ENCODE peak calls at places on chromosomes 16 and 17, in six cellular contexts. O is mucosa of gallbladder; Y is ACHN; J is CD4-positive, alpha-beta memory T cell; L is ELR; C is astrocyte of the spinal cord. A is an unnamed sample.

GRCh38 chr17:17783121-17783824 is 53.5 kb downstream of the SREBF1 start:
- DNase-seq in O (peak), Y (peak), J (peak), L (peak), C (peak), A (peak)

GRCh38 chr17:76408037-76408849 is 23.8 kb downstream of the SPHK1 start:
- DNase-seq in O (peak), Y (peak), J (peak), L (peak), C (peak), A (no peak)

GRCh38 chr16:951660-952301 is 19.0 kb downstream of the LMF1 start:
- DNase-seq in O (no peak), Y (no peak), J (no peak), L (no peak), C (no peak), A (no peak)

GRCh38 chr16:89502319-89502843 is 5.8 kb upstream of the SPG7 start:
- DNase-seq in O (peak), Y (peak), J (no peak), L (peak), C (no peak), A (no peak)

GRCh38 chr16:2468142-2468724 is 2.9 kb upstream of the NTN3 start:
- DNase-seq in O (no peak), Y (peak), J (peak), L (peak), C (no peak), A (peak)

GRCh38 chr17:7383742-7384488 is 3.0 kb downstream of the TNK1 start:
- DNase-seq in O (peak), Y (no peak), J (peak), L (peak), C (peak), A (peak)

GRCh38 chr16:1592446-1592845 is 19.4 kb downstream of the IFT140 start:
- DNase-seq in O (no peak), Y (no peak), J (no peak), L (no peak), C (no peak), A (no peak)

GRCh38 chr17:35774499-35774898 is 13.8 kb downstream of the C17orf50 start:
- DNase-seq in O (peak), Y (no peak), J (no peak), L (no peak), C (peak), A (peak)

GRCh38 chr16:57759131-57759530 is 23.6 kb downstream of the KATNB1 start:
- DNase-seq in O (no peak), Y (no peak), J (no peak), L (no peak), C (no peak), A (no peak)

GRCh38 chr17:63497708-63498483 is 21.0 kb downstream of the ACE start:
- DNase-seq in O (no peak), Y (peak), J (no peak), L (peak), C (no peak), A (peak)

GRCh38 chr16:9033125-9033830 is 58.2 kb upstream of the HAPSTR1 start:
- DNase-seq in O (peak), Y (peak), J (no peak), L (peak), C (peak), A (no peak)

GRCh38 chr16:65700599-65700998 is 578.7 kb upstream of the CDH11 start:
- DNase-seq in O (no peak), Y (no peak), J (no peak), L (no peak), C (no peak), A (no peak)

GRCh38 chr17:64457156-64457555 is 8.2 kb downstream of the MILR1 start:
- DNase-seq in O (no peak), Y (no peak), J (no peak), L (peak), C (peak), A (no peak)